ENCODE peak calls at places on chromosomes 16 and 17, in four cellular contexts. P, I, S and H are unnamed samples.

GRCh38 chr17:57662644-57663308 is 82.3 kb downstream of the CCDC182 start:
- DNase-seq in P (peak; percentile 68), I (peak; percentile 87), S (no peak), H (no peak)

GRCh38 chr16:73028263-73028662 is 19.7 kb downstream of the ZFHX3 start:
- DNase-seq in P (no peak), I (no peak), S (no peak), H (no peak)

GRCh38 chr17:16281351-16281750 is 64.3 kb downstream of the PIGL start:
- DNase-seq in P (no peak), I (no peak), S (no peak), H (no peak)

GRCh38 chr16:22614271-22614947 is 103.7 kb downstream of the NPIPB5 start:
- DNase-seq in P (no peak), I (peak; percentile 56), S (no peak), H (no peak)

GRCh38 chr17:49146620-49147306 is 14.2 kb downstream of the B4GALNT2 start:
- DNase-seq in P (no peak), I (no peak), S (no peak), H (no peak)

GRCh38 chr17:72071330-72071729 is 49.5 kb upstream of the SOX9 start:
- DNase-seq in P (no peak), I (no peak), S (no peak), H (no peak)

GRCh38 chr17:81412490-81413093 is 17.3 kb downstream of the BAHCC1 start:
- DNase-seq in P (no peak), I (no peak), S (peak; percentile 85), H (peak; percentile 86)

GRCh38 chr17:511833-512251 is 159.2 kb upstream of the RPH3AL start:
- DNase-seq in P (no peak), I (no peak), S (no peak), H (no peak)

GRCh38 chr17:42227849-42228696 is 33.8 kb upstream of the GHDC start:
- DNase-seq in P (no peak), I (no peak), S (no peak), H (no peak)

GRCh38 chr16:3986235-3986544 is 105.7 kb upstream of the CREBBP start:
- DNase-seq in P (no peak), I (no peak), S (no peak), H (no peak)

GRCh38 chr17:43614560-43614959 is 47.2 kb downstream of the MEOX1 start:
- DNase-seq in P (no peak), I (no peak), S (no peak), H (no peak)

GRCh38 chr17:43613911-43614310 is 47.8 kb downstream of the MEOX1 start:
- DNase-seq in P (no peak), I (no peak), S (no peak), H (no peak)

GRCh38 chr17:43615330-43615729 is 46.4 kb downstream of the MEOX1 start:
- DNase-seq in P (no peak), I (no peak), S (no peak), H (no peak)

GRCh38 chr17:43616865-43617264 is 44.9 kb downstream of the MEOX1 start:
- DNase-seq in P (no peak), I (peak; percentile 46), S (no peak), H (no peak)

GRCh38 chr17:43615952-43616351 is 45.8 kb downstream of the MEOX1 start:
- DNase-seq in P (no peak), I (no peak), S (no peak), H (no peak)
- TF ChIP-seq CTCF in P (no peak), I (no peak), S (no peak), H (no peak)

GRCh38 chr16:2170587-2171435 is 15.2 kb downstream of the TRAF7 start:
- DNase-seq in P (no peak), I (no peak), S (no peak), H (no peak)
- TF ChIP-seq CTCF in P (no peak), I (no peak), S (no peak), H (no peak)

GRCh38 chr17:28878981-28879380 is 18.6 kb downstream of the FLOT2 start:
- DNase-seq in P (no peak), I (no peak), S (peak; percentile 56), H (peak; percentile 69)
- TF ChIP-seq CTCF in P (no peak), I (peak; percentile 30), S (peak; percentile 58), H (peak; percentile 35)

GRCh38 chr16:57999366-57999970 is 1.0 kb downstream of the ZNF319 start:
- DNase-seq in P (no peak), I (no peak), S (peak; percentile 65), H (peak; percentile 57)
- TF ChIP-seq CTCF in P (no peak), I (no peak), S (no peak), H (no peak)

GRCh38 chr16:76941091-76941490 is 249.9 kb upstream of the MON1B start:
- DNase-seq in P (no peak), I (no peak), S (no peak), H (no peak)

GRCh38 chr16:76942089-76942488 is 248.9 kb upstream of the MON1B start:
- DNase-seq in P (no peak), I (no peak), S (no peak), H (no peak)

GRCh38 chr16:76940251-76940650 is 250.7 kb upstream of the MON1B start:
- DNase-seq in P (no peak), I (no peak), S (no peak), H (no peak)

GRCh38 chr16:76946879-76947278 is 244.1 kb upstream of the MON1B start:
- DNase-seq in P (no peak), I (no peak), S (no peak), H (no peak)

GRCh38 chr16:76943936-76944335 is 247.1 kb upstream of the MON1B start:
- DNase-seq in P (no peak), I (no peak), S (no peak), H (no peak)
- TF ChIP-seq CTCF in P (no peak), I (no peak), S (no peak), H (no peak)